ENCODE peak calls at places on chromosome 1, in seven cellular contexts. H is heart right ventricle, N is cardiac septum, A is thoracic aorta, W is B cell, O is left lobe of liver, L is substantia nigra. T is an unnamed sample.

GRCh38 chr1:174153085-174153824 is 6.1 kb upstream of the RABGAP1L start:
- DNase-seq in N (no peak), L (no peak), O (no peak), W (no peak), A (no peak), H (no peak), T (peak; percentile 84)

GRCh38 chr1:1219341-1219740 is 5.4 kb upstream of the TNFRSF4 start:
- DNase-seq in W (no peak), H (no peak), A (no peak), N (no peak), O (no peak), L (no peak), T (no peak)

GRCh38 chr1:169970114-169970513 is 76.4 kb upstream of the SCYL3 start:
- DNase-seq in N (no peak), H (no peak), A (no peak), L (no peak), O (no peak), W (no peak), T (no peak)

GRCh38 chr1:150537732-150538684 is 11.2 kb upstream of the ADAMTSL4 start:
- DNase-seq in O (no peak), A (no peak), W (no peak), L (no peak), H (no peak), N (no peak), T (no peak)

GRCh38 chr1:112307930-112308329 is 88.1 kb upstream of the CTTNBP2NL start:
- DNase-seq in N (no peak), W (no peak), O (no peak), H (no peak), A (no peak), L (no peak), T (no peak)

GRCh38 chr1:203597386-203598040 is 29.1 kb upstream of the ATP2B4 start:
- DNase-seq in H (peak; percentile 67), L (no peak), W (no peak), N (no peak), A (no peak), O (no peak), T (no peak)

GRCh38 chr1:245952383-245952989 is 554.6 kb downstream of the SMYD3 start:
- DNase-seq in W (peak; percentile 17), L (no peak), O (no peak), N (no peak), A (no peak), H (no peak), T (no peak)

GRCh38 chr1:60277269-60277668 is 203.7 kb upstream of the C1orf87 start:
- DNase-seq in H (no peak), N (no peak), O (no peak), A (no peak), W (no peak), L (no peak), T (no peak)

GRCh38 chr1:221725683-221726330 is 16.1 kb downstream of the DUSP10 start:
- DNase-seq in O (no peak), W (peak; percentile 28), A (no peak), N (no peak), H (no peak), L (no peak), T (peak; percentile 67)

GRCh38 chr1:27380766-27381733 is 2.1 kb downstream of the CD164L2 start:
- DNase-seq in L (no peak), N (no peak), A (no peak), W (no peak), O (no peak), H (no peak), T (no peak)

GRCh38 chr1:109869141-109869540 is 41.5 kb upstream of the CSF1 start:
- DNase-seq in L (no peak), A (no peak), O (no peak), H (no peak), N (no peak), W (no peak), T (no peak)

GRCh38 chr1:40699787-40700186 is 8.3 kb downstream of the NFYC start:
- DNase-seq in L (no peak), W (peak; percentile 36), N (no peak), H (no peak), O (no peak), A (no peak), T (no peak)

GRCh38 chr1:68197459-68197858 is 34.9 kb downstream of the WLS start:
- DNase-seq in H (no peak), O (no peak), N (no peak), A (no peak), L (no peak), W (no peak), T (no peak)